ENCODE peak calls at places on chromosomes 4 and X, in seven cellular contexts. J is lower leg skin, U is right lobe of liver, G is IMR-90, M is body of pancreas, H is breast epithelium, L is A549. F is an unnamed sample.

GRCh38 chr4:1009647-1010521 is 1.5 kb upstream of the FGFRL1 start:
- DNase-seq in U (peak; percentile 89), M (peak; percentile 84), L (no peak), G (peak; percentile 36), J (peak; percentile 95), H (peak; percentile 64), F (peak; percentile 61)

GRCh38 chrX:32041181-32041580 is 969.3 kb upstream of the FTHL17 start:
- DNase-seq in J (no peak), M (no peak), H (no peak), U (no peak), G (no peak), L (no peak), F (no peak)

GRCh38 chr4:154959756-154960155 is 178.7 kb downstream of the RBM46 start:
- DNase-seq in U (no peak), J (no peak), G (no peak), M (no peak), L (no peak), H (no peak), F (no peak)

GRCh38 chrX:30863969-30864368 is 25.1 kb downstream of the TAB3 start:
- DNase-seq in L (no peak), M (no peak), H (no peak), U (no peak), G (peak; percentile 37), J (no peak), F (no peak)

GRCh38 chrX:118254611-118255010 is 91.3 kb upstream of the WDR44 start:
- DNase-seq in U (no peak), M (peak; percentile 78), L (peak; percentile 25), G (peak; percentile 57), J (no peak), H (peak; percentile 48), F (peak; percentile 4)

GRCh38 chr4:156933633-156934258 is 37.9 kb downstream of the PDGFC start:
- DNase-seq in H (no peak), U (no peak), G (peak; percentile 95), J (no peak), L (no peak), M (no peak), F (no peak)

GRCh38 chr4:1290165-1290977 is 680 bp downstream of the MAEA start:
- DNase-seq in U (no peak), M (peak; percentile 76), J (peak; percentile 88), H (no peak), L (no peak), G (peak; percentile 4), F (no peak)

GRCh38 chrX:147899715-147900114 is 12.0 kb upstream of the FMR1 start:
- DNase-seq in J (no peak), U (no peak), G (no peak), L (no peak), H (no peak), M (no peak), F (no peak)

GRCh38 chrX:45324941-45325340 is 124.3 kb upstream of the DIPK2B start:
- DNase-seq in L (no peak), G (peak; percentile 52), J (no peak), M (no peak), U (no peak), H (no peak), F (no peak)

GRCh38 chr4:56424697-56425514 is 10.5 kb downstream of the PPAT start:
- DNase-seq in L (peak; percentile 16), M (peak; percentile 48), U (no peak), H (no peak), G (peak; percentile 45), J (no peak), F (no peak)

GRCh38 chrX:40169193-40170086 is 71.7 kb upstream of the BCOR start:
- DNase-seq in G (peak; percentile 75), J (no peak), U (peak; percentile 60), L (peak; percentile 73), M (peak; percentile 63), H (no peak), F (no peak)

GRCh38 chrX:53746718-53747117 is 60.2 kb upstream of the HUWE1 start:
- DNase-seq in M (no peak), H (no peak), G (no peak), J (no peak), L (no peak), U (no peak), F (no peak)

GRCh38 chr4:83870551-83870950 is 334.6 kb downstream of the GPAT3 start:
- DNase-seq in H (no peak), J (no peak), L (no peak), G (no peak), M (no peak), U (no peak), F (no peak)

GRCh38 chr4:40055873-40056721 is 553 bp upstream of the N4BP2 start:
- DNase-seq in L (peak; percentile 44), M (peak; percentile 73), H (peak; percentile 55), U (peak; percentile 84), J (peak; percentile 92), G (peak; percentile 83), F (peak; percentile 49)

GRCh38 chr4:40057540-40058091 is 966 bp downstream of the N4BP2 start:
- DNase-seq in H (peak; percentile 91), J (peak; percentile 92), L (peak; percentile 95), M (peak; percentile 90), G (peak; percentile 96), U (peak; percentile 69), F (peak; percentile 55)

GRCh38 chr4:40058121-40058520 is 1.5 kb downstream of the N4BP2 start:
- DNase-seq in U (no peak), L (no peak), M (no peak), H (no peak), G (no peak), J (no peak), F (no peak)

GRCh38 chr4:40055379-40055872 is 1.2 kb upstream of the N4BP2 start:
- DNase-seq in U (no peak), H (no peak), G (no peak), L (no peak), M (no peak), J (no peak), F (no peak)

GRCh38 chr4:40056722-40057539 is at the start of gene N4BP2:
- DNase-seq in H (peak; percentile 73), J (peak; percentile 96), M (peak; percentile 88), U (peak; percentile 89), G (peak; percentile 68), L (peak; percentile 59), F (peak; percentile 42)
- TF ChIP-seq POLR2A in H (peak; percentile 64), J (no peak), M (peak; percentile 95), U (peak; percentile 98), G (peak; percentile 80), L (peak; percentile 46), F (peak; percentile 46)

GRCh38 chrX:119503484-119503861 is 35.2 kb downstream of the SLC25A5 start:
- DNase-seq in M (peak; percentile 48), H (peak; percentile 50), J (no peak), U (peak; percentile 72), G (peak; percentile 81), L (peak; percentile 91), F (peak; percentile 67)

GRCh38 chrX:119505945-119506344 is 37.7 kb downstream of the SLC25A5 start:
- DNase-seq in J (no peak), M (no peak), G (no peak), L (no peak), U (no peak), H (no peak), F (no peak)

GRCh38 chrX:119501511-119502148 is 33.4 kb downstream of the SLC25A5 start:
- DNase-seq in M (no peak), G (no peak), H (no peak), J (no peak), L (no peak), U (no peak), F (no peak)

GRCh38 chrX:119500061-119500800 is 32.0 kb downstream of the SLC25A5 start:
- DNase-seq in G (no peak), L (no peak), H (no peak), U (no peak), M (no peak), J (no peak), F (no peak)

GRCh38 chrX:119502727-119503483 is 34.7 kb downstream of the SLC25A5 start:
- DNase-seq in L (peak; percentile 78), U (no peak), G (peak; percentile 38), H (peak; percentile 64), J (peak; percentile 88), M (peak; percentile 77), F (no peak)
- TF ChIP-seq POLR2A in L (peak; percentile 39), U (no peak), G (no peak), H (no peak), J (no peak), M (no peak), F (no peak)

GRCh38 chr4:139085141-139085540 is 69.6 kb downstream of the NOCT start:
- DNase-seq in G (peak; percentile 36), U (no peak), H (no peak), L (no peak), M (no peak), J (no peak), F (no peak)

GRCh38 chr4:139082750-139083532 is 67.4 kb downstream of the NOCT start:
- DNase-seq in H (peak; percentile 97), J (peak; percentile 99), G (peak; percentile 97), L (peak; percentile 86), M (peak; percentile 96), U (peak; percentile 97), F (peak; percentile 76)

GRCh38 chr4:139078926-139079325 is 63.3 kb downstream of the NOCT start:
- DNase-seq in H (no peak), G (no peak), J (no peak), M (no peak), U (no peak), L (no peak), F (no peak)

GRCh38 chr4:139083533-139084424 is 68.2 kb downstream of the NOCT start:
- DNase-seq in M (peak; percentile 92), J (peak; percentile 96), U (peak; percentile 94), L (peak; percentile 40), H (peak; percentile 74), G (peak; percentile 90), F (peak; percentile 28)

GRCh38 chr4:139084425-139085093 is 69.0 kb downstream of the NOCT start:
- DNase-seq in G (no peak), L (peak; percentile 60), J (no peak), U (no peak), H (no peak), M (no peak), F (peak; percentile 24)
- TF ChIP-seq POLR2A in G (no peak), L (no peak), J (no peak), U (peak; percentile 54), H (no peak), M (no peak), F (no peak)

GRCh38 chrX:19670854-19671620 is 155.7 kb upstream of the MAP3K15 start:
- DNase-seq in U (no peak), G (peak; percentile 79), H (peak; percentile 22), L (peak; percentile 55), M (no peak), J (no peak), F (no peak)
- TF ChIP-seq POLR2A in U (no peak), G (peak; percentile 46), H (no peak), L (peak; percentile 35), M (no peak), J (no peak), F (no peak)

F was measured in H54.